ENCODE peak calls at places on chromosome 4, in five cellular contexts. One of them, this sample, is unnamed.

GRCh38 chr4:76235915-76236314 is 15.6 kb upstream of the FAM47E start:
- DNase-seq in nucleus accumbens: no peak
- DNase-seq in endothelial cell: no peak
- DNase-seq in HCT116: no peak
- DNase-seq in aorta: no peak
- DNase-seq in this sample: no peak

GRCh38 chr4:94410678-94411206 is 41.0 kb upstream of the PDLIM5 start:
- DNase-seq in nucleus accumbens: no peak
- DNase-seq in endothelial cell: no peak
- DNase-seq in HCT116: no peak
- DNase-seq in aorta: peak
- DNase-seq in this sample: no peak

GRCh38 chr4:77819409-77819835 is 254 bp upstream of the CNOT6L start:
- DNase-seq in nucleus accumbens: no peak
- DNase-seq in endothelial cell: peak
- DNase-seq in HCT116: no peak
- DNase-seq in aorta: peak
- DNase-seq in this sample: peak

GRCh38 chr4:6999172-7000086 is 43.7 kb upstream of the TADA2B start:
- DNase-seq in nucleus accumbens: no peak
- DNase-seq in endothelial cell: no peak
- DNase-seq in HCT116: peak
- DNase-seq in aorta: no peak
- DNase-seq in this sample: no peak

GRCh38 chr4:41693629-41694028 is 54.9 kb downstream of the PHOX2B start:
- DNase-seq in nucleus accumbens: no peak
- DNase-seq in endothelial cell: no peak
- DNase-seq in HCT116: no peak
- DNase-seq in aorta: no peak
- DNase-seq in this sample: no peak

GRCh38 chr4:38842998-38843397 is 13.6 kb downstream of the TLR6 start:
- DNase-seq in nucleus accumbens: no peak
- DNase-seq in endothelial cell: no peak
- DNase-seq in HCT116: no peak
- DNase-seq in aorta: no peak
- DNase-seq in this sample: no peak

GRCh38 chr4:100816646-100817045 is 298.8 kb upstream of the EMCN start:
- DNase-seq in nucleus accumbens: no peak
- DNase-seq in endothelial cell: no peak
- DNase-seq in HCT116: no peak
- DNase-seq in aorta: no peak
- DNase-seq in this sample: no peak

GRCh38 chr4:88097301-88097700 is 61.1 kb downstream of the ABCG2 start:
- DNase-seq in nucleus accumbens: no peak
- DNase-seq in endothelial cell: no peak
- DNase-seq in HCT116: no peak
- DNase-seq in aorta: no peak
- DNase-seq in this sample: no peak

GRCh38 chr4:163535657-163536056 is 41.2 kb downstream of the TMA16 start:
- DNase-seq in nucleus accumbens: no peak
- DNase-seq in endothelial cell: no peak
- DNase-seq in HCT116: no peak
- DNase-seq in aorta: no peak
- DNase-seq in this sample: no peak

GRCh38 chr4:65589331-65589730 is 81.0 kb downstream of the EPHA5 start:
- DNase-seq in nucleus accumbens: no peak
- DNase-seq in endothelial cell: no peak
- DNase-seq in HCT116: no peak
- DNase-seq in aorta: no peak
- DNase-seq in this sample: no peak

GRCh38 chr4:37977471-37978452 is 17.6 kb downstream of the PTTG2 start:
- DNase-seq in nucleus accumbens: peak
- DNase-seq in endothelial cell: peak
- DNase-seq in HCT116: peak
- DNase-seq in aorta: peak
- DNase-seq in this sample: peak

GRCh38 chr4:22635692-22636091 is 57.0 kb upstream of the GBA3 start:
- DNase-seq in nucleus accumbens: no peak
- DNase-seq in endothelial cell: no peak
- DNase-seq in HCT116: no peak
- DNase-seq in aorta: no peak
- DNase-seq in this sample: no peak

GRCh38 chr4:173494013-173494970 is 35.7 kb downstream of the HAND2 start:
- DNase-seq in nucleus accumbens: peak
- DNase-seq in endothelial cell: peak
- DNase-seq in HCT116: peak
- DNase-seq in aorta: peak
- DNase-seq in this sample: peak

GRCh38 chr4:76147454-76148141 is 599 bp downstream of the NUP54 start:
- DNase-seq in nucleus accumbens: no peak
- DNase-seq in endothelial cell: peak
- DNase-seq in HCT116: peak
- DNase-seq in aorta: peak
- DNase-seq in this sample: peak

GRCh38 chr4:172986114-172986513 is 182.5 kb upstream of the GALNT7 start:
- DNase-seq in nucleus accumbens: no peak
- DNase-seq in endothelial cell: no peak
- DNase-seq in HCT116: no peak
- DNase-seq in aorta: no peak
- DNase-seq in this sample: no peak

GRCh38 chr4:7844247-7844991 is 95.2 kb downstream of the AFAP1 start:
- DNase-seq in nucleus accumbens: peak
- DNase-seq in endothelial cell: peak
- DNase-seq in HCT116: peak
- DNase-seq in aorta: peak
- DNase-seq in this sample: peak

GRCh38 chr4:37953620-37954325 is 6.4 kb upstream of the PTTG2 start:
- DNase-seq in nucleus accumbens: no peak
- DNase-seq in endothelial cell: no peak
- DNase-seq in HCT116: no peak
- DNase-seq in aorta: no peak
- DNase-seq in this sample: no peak

GRCh38 chr4:181234951-181235350 is 1008.3 kb upstream of the TENM3 start:
- DNase-seq in nucleus accumbens: no peak
- DNase-seq in endothelial cell: no peak
- DNase-seq in HCT116: no peak
- DNase-seq in aorta: no peak
- DNase-seq in this sample: no peak

GRCh38 chr4:78002260-78002659 is 54.9 kb upstream of the FRAS1 start:
- DNase-seq in nucleus accumbens: no peak
- DNase-seq in endothelial cell: no peak
- DNase-seq in HCT116: no peak
- DNase-seq in aorta: no peak
- DNase-seq in this sample: no peak

GRCh38 chr4:72496119-72496518 is 72.9 kb downstream of the ADAMTS3 start:
- DNase-seq in nucleus accumbens: no peak
- DNase-seq in endothelial cell: no peak
- DNase-seq in HCT116: no peak
- DNase-seq in aorta: no peak
- DNase-seq in this sample: no peak

This sample was measured in WERI-Rb-1.